ENCODE peak calls at places on chromosomes 7 and 10, in eight cellular contexts. Q is heart left ventricle, I is HCT116, O is Peyer's patch, Y is endothelial cell of umbilical vein, F is A549, Z is uterus, H is NB4. V is an unnamed sample.

GRCh38 chr7:7178906-7179305 is 3.4 kb upstream of the C1GALT1 start:
- DNase-seq in O (no peak), Q (no peak), I (no peak), F (no peak), H (no peak), Y (no peak), Z (no peak), V (no peak)

GRCh38 chr7:76108540-76109233 is 60.8 kb downstream of the MDH2 start:
- DNase-seq in Q (no peak), Y (no peak), Z (peak; percentile 18), I (no peak), O (peak; percentile 71), F (peak; percentile 67), H (no peak), V (no peak)

GRCh38 chr7:157525501-157525915 is 188.7 kb downstream of the DNAJB6 start:
- DNase-seq in F (no peak), I (peak; percentile 81), O (no peak), Y (no peak), Q (no peak), Z (no peak), H (peak; percentile 35), V (no peak)

GRCh38 chr7:117283371-117283770 is 39.5 kb downstream of the WNT2 start:
- DNase-seq in Y (no peak), O (no peak), I (no peak), Q (no peak), F (no peak), H (no peak), Z (no peak), V (no peak)

GRCh38 chr10:61110188-61110844 is 166.3 kb upstream of the RHOBTB1 start:
- DNase-seq in Q (no peak), H (no peak), F (no peak), Y (no peak), O (no peak), Z (no peak), I (no peak), V (no peak)

GRCh38 chr10:46528171-46528671 is 28.2 kb downstream of the GPRIN2 start:
- DNase-seq in Q (peak; percentile 53), Y (no peak), I (no peak), Z (peak; percentile 15), O (peak; percentile 51), H (no peak), F (no peak), V (no peak)

GRCh38 chr10:101053516-101053915 is 8.3 kb upstream of the KAZALD1 start:
- DNase-seq in Q (no peak), Z (no peak), F (no peak), H (no peak), Y (no peak), O (no peak), I (no peak), V (no peak)

GRCh38 chr7:7761340-7761973 is 43.0 kb upstream of the RPA3 start:
- DNase-seq in Z (no peak), H (peak; percentile 45), O (no peak), Y (peak; percentile 58), Q (no peak), I (peak; percentile 26), F (peak; percentile 12), V (no peak)

GRCh38 chr10:98457762-98458161 is 11.0 kb upstream of the HPS1 start:
- DNase-seq in Y (no peak), O (no peak), I (no peak), Z (no peak), H (no peak), F (no peak), Q (no peak), V (no peak)

GRCh38 chr10:14823966-14824365 is 13.9 kb downstream of the CDNF start:
- DNase-seq in O (no peak), Z (no peak), F (no peak), I (no peak), H (no peak), Y (no peak), Q (no peak), V (no peak)

GRCh38 chr10:112728997-112729396 is 221.1 kb upstream of the TCF7L2 start:
- DNase-seq in F (no peak), Q (no peak), O (no peak), Y (no peak), H (no peak), I (no peak), Z (no peak), V (no peak)

GRCh38 chr7:98702021-98702420 is 84.9 kb downstream of the NPTX2 start:
- DNase-seq in Y (no peak), H (no peak), F (no peak), Q (no peak), Z (no peak), I (no peak), O (no peak), V (no peak)

GRCh38 chr7:15485431-15485830 is 76.4 kb downstream of the AGMO start:
- DNase-seq in H (no peak), Y (no peak), Q (no peak), Z (no peak), F (no peak), O (no peak), I (no peak), V (no peak)

GRCh38 chr7:15490261-15490660 is 71.6 kb downstream of the AGMO start:
- DNase-seq in O (no peak), H (no peak), Z (no peak), Y (no peak), I (no peak), Q (no peak), F (no peak), V (no peak)

GRCh38 chr7:15495170-15495569 is 66.6 kb downstream of the AGMO start:
- DNase-seq in O (no peak), Y (peak; percentile 54), Z (no peak), I (no peak), F (no peak), H (no peak), Q (no peak), V (no peak)

DNA sequence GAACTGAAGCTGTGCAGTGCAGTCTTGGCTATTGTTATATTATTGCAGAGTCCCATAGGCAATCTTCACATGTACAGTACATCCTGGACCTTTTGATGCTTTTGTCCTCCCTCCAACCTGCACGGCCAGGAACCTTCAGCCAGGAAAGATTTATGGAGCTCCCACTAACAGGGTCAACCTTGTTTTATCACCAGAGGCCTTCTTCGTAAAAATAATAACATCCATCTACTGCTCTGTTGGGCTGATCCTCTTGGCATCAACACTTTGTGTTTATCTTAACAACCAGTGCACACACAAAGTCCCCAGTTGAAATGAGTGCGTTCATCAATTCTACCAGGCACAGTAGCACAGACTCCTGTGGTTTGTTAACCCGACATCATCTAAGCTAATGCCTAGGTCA is 72.4 kb downstream of the AGMO start:
- DNase-seq in F (no peak), Y (peak; percentile 77), O (no peak), H (no peak), Z (peak; percentile 28), Q (no peak), I (no peak), V (no peak)
- TF ChIP-seq POLR2A in F (no peak), Y (no peak), O (no peak), H (no peak), Z (no peak), Q (no peak), I (no peak), V (no peak)

DNA sequence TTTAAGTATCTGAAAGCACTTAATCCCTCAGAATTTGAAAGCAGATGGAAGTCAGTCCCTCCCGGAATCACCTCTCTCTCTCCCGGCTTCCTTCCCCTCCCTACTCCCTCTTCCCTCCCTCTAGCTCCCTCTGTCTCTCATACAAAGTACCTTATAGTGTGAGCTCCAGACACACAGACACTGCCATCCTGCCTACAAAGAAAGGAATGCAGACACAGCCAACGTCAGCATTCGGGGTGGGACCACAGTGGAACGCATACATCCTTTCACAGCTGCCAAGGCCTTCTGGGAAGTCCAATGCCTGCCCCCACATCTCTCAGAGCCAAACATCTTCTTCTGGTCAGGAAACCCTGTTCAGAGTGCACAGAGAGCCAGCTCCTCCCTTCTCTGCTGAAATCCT is 9.3 kb downstream of the NOD1 start:
- DNase-seq in O (no peak), F (peak; percentile 66), H (no peak), I (peak; percentile 8), Z (peak; percentile 82), Q (peak; percentile 81), Y (peak; percentile 99), V (no peak)
- TF ChIP-seq POLR2A in O (no peak), F (no peak), H (no peak), I (no peak), Z (peak; percentile 24), Q (no peak), Y (peak; percentile 43), V (no peak)

GRCh38 chr10:11825796-11826414 is 2.7 kb downstream of the PROSER2 start:
- DNase-seq in I (no peak), H (no peak), Y (no peak), O (no peak), Z (peak; percentile 22), Q (no peak), F (no peak), V (no peak)

GRCh38 chr10:11823122-11823988 is at the start of gene PROSER2:
- DNase-seq in I (peak; percentile 27), Y (peak; percentile 70), Z (peak; percentile 32), Q (no peak), H (peak; percentile 47), O (peak; percentile 59), F (peak; percentile 67), V (no peak)

GRCh38 chr10:11824825-11825224 is 1.7 kb downstream of the PROSER2 start:
- DNase-seq in Y (no peak), H (no peak), F (no peak), O (no peak), Q (no peak), Z (no peak), I (no peak), V (no peak)

GRCh38 chr10:11823989-11824346 is 812 bp downstream of the PROSER2 start:
- DNase-seq in Q (no peak), H (no peak), Y (peak; percentile 39), O (no peak), I (no peak), F (no peak), Z (no peak), V (no peak)

GRCh38 chr10:11824376-11824775 is 1.2 kb downstream of the PROSER2 start:
- DNase-seq in Y (peak; percentile 31), Q (no peak), O (no peak), I (no peak), H (no peak), Z (no peak), F (no peak), V (no peak)
- TF ChIP-seq POLR2A in Y (no peak), Q (no peak), O (no peak), I (no peak), H (no peak), Z (no peak), F (no peak), V (no peak)

DNA sequence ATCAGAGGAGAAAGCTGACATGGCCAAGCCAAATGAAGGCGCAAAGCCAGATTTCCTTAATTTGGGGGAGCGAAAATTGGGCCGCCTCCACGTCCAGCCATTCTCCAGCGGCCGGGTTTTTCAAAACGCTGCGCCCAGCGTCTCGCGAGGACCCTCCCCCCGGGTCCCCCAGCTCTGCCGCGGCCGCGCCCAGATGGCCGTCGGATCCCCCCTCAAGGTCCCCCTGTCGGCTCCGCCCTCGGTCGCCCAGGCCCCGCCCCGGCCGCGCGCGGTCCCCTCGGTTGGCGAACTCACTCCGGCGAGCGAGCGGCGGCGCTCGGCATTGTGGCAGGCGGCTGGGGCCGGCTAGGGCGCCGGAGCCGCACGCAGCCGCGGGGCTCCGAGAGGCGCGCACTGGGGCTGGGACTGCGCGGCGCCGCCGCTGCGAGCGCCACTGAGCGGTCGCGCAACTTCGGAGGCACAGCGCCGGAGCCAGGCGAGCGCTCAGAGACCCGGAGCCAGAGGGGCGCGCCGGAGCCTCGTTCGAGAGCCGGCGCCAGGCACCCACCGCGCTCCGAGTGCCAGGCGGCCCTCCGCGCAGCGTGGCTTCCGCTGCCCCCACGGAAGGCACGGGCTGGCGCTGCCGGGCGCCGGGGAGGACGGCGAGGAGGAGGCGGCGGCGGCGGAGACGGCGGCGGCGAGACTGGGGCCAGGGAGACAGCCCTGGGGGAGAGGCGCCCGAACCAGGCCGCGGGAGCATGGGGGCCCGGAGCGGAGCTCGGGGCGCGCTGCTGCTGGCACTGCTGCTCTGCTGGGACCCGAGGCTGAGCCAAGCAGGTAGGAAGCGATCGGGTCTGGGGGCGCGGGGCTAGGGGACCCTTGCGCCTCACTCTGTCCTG is at the start of gene UNC5B:
- DNase-seq in Q (peak; percentile 96), Y (peak; percentile 80), H (peak; percentile 84), O (peak; percentile 93), I (peak; percentile 76), F (peak; percentile 37), Z (peak; percentile 93), V (no peak)
- TF ChIP-seq POLR2A in Q (peak; percentile 95), Y (no peak), H (no peak), O (peak; percentile 89), I (peak; percentile 81), F (peak; percentile 64), Z (peak; percentile 97), V (no peak)

V was measured in GM12878.